ENCODE peak calls at places on chromosomes 12 and 14, in four cellular contexts. M is HepG2, X is WTC11, I is K562. Y is an unnamed sample.

GRCh38 chr12:33116284-33116683 is 219.7 kb upstream of the PKP2 start:
- DNase-seq in M (no peak), X (no peak), I (no peak), Y (no peak)

GRCh38 chr14:102415671-102416070 is 52.9 kb downstream of the TECPR2 start:
- DNase-seq in M (no peak), X (no peak), I (no peak), Y (no peak)

GRCh38 chr14:91929700-91930099 is 17.8 kb downstream of the FBLN5 start:
- DNase-seq in M (no peak), X (no peak), I (no peak), Y (no peak)

GRCh38 chr14:70317969-70318634 is 41.4 kb downstream of the COX16 start:
- DNase-seq in M (peak; percentile 97), X (peak; percentile 49), I (peak; percentile 46), Y (peak; percentile 2)

GRCh38 chr12:91687052-91688017 is 458.3 kb downstream of the BTG1 start:
- DNase-seq in M (no peak), X (no peak), I (no peak), Y (peak; percentile 19)

GRCh38 chr14:68659021-68659931 is 133.6 kb downstream of the ZFP36L1 start:
- DNase-seq in M (no peak), X (no peak), I (no peak), Y (no peak)

GRCh38 chr12:89179245-89179644 is 173.1 kb downstream of the DUSP6 start:
- DNase-seq in M (no peak), X (no peak), I (no peak), Y (no peak)

GRCh38 chr12:79685068-79685467 is 5.7 kb downstream of the PAWR start:
- DNase-seq in M (peak; percentile 26), X (no peak), I (no peak), Y (no peak)

GRCh38 chr14:24430143-24430681 is 458 bp downstream of the KHNYN start:
- DNase-seq in M (peak; percentile 71), X (peak; percentile 70), I (peak; percentile 74), Y (no peak)

GRCh38 chr12:75477137-75477536 is 3.4 kb upstream of the GLIPR1 start:
- DNase-seq in M (no peak), X (no peak), I (no peak), Y (no peak)

GRCh38 chr14:58572092-58572853 is 65.5 kb upstream of the DACT1 start:
- DNase-seq in M (peak; percentile 4), X (no peak), I (no peak), Y (no peak)

GRCh38 chr14:30657606-30658163 is 35.6 kb downstream of the SCFD1 start:
- DNase-seq in M (peak; percentile 39), X (no peak), I (no peak), Y (no peak)

GRCh38 chr14:101654051-101654450 is 92.8 kb downstream of the DIO3 start:
- DNase-seq in M (no peak), X (no peak), I (no peak), Y (no peak)

GRCh38 chr12:56358836-56359532 is 923 bp downstream of the STAT2 start:
- DNase-seq in M (no peak), X (no peak), I (peak; percentile 26), Y (no peak)

DNA sequence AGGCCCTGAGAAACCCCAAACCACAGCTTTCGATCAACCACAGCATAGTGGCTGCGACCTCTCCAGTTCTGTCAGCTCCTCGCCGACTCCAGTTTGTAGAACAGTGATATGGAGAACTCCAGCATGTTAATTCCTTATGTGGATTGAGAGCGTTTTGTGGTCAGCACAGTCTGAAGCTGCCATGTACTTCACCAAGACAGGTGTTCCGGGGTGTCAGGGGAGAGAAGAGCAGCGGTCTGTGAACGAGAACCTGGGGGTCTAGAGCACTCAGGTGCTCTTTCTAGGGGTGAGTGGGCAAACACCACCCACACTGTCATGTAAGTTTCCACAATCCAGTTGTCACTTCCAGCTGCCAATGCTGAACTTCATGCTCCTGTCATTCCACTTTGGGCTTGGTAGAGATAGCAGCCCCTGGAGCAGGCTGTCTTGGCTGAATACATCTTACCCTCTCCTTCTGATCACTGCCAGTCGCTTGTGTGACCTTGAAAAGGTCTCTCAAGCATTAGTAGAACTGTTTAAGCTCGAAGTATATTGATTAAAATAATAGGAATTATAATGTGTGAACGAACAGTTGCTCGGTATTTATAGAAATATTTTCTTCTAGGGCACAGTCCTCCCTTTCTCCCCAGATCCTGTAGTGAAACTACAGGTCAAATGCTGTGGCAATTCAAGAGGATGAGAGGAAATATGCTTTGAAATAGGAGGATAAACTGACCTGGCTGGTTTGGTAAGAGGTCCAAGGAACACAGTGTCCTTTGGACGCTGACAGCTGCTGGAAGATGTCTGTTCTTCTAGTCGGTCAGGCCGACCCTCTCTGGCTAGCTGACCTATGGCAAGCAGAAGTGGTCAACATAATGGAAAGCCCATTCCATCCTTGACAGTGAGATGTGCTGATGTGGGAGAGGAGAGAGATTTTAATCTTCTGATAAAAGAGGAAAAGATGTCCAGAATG is 15.8 kb upstream of the MAX start:
- DNase-seq in M (no peak), X (no peak), I (no peak), Y (no peak)
- TF ChIP-seq NR2C2 in M (no peak), X (no peak), I (no peak), Y (no peak)

DNA sequence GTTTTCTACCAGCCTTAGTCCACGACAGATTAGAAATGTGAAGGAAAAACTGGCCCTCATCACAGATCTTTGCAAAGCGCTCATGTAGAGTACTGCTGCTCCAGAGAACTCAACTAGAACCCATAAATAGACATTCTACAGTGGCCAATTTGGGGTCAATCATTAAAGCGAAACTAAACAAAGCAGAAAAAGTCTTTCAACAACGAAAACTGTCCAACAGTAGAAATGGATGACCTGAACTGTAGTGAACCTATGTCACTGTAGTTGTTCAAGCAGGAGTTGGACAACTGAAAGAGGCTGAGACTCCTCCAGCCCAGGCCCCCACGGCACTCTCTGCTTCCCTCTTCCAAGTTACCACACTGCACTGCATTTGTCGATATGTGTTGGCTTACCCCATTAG is 472.6 kb downstream of the BCAT1 start:
- DNase-seq in M (no peak), X (no peak), I (no peak), Y (no peak)
- TF ChIP-seq NR2C2 in M (no peak), X (no peak), I (no peak), Y (no peak)

DNA sequence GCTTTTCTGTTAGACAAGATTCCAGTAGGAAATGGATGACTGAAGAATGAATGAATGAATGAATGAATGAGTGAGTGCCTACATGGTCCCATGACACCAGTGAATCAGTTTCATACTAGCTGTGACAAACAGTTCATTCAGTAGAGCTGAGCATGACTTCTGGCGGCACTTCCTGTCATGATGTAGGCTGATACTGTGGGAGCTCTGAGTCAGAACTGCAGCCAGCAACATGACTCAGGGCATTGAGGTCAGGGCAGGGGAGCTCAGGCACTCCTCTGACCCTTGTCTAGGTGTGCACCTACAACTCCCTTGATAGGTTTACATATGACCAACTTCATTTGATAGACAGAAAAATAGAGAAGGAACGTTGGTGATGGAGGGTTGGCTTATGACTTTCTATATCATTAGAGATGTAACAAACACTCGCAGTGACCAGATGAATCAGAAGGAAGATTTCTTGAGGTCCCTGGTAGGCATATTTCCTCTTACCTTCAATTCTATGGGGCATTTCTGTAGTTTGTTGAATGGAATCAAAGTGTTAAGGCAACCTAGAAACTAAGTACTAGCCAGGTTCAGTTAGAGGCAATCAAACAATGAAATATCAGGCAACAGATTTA is 139.3 kb upstream of the ARHGAP5 start:
- DNase-seq in M (peak; percentile 98), X (no peak), I (peak; percentile 79), Y (peak; percentile 55)
- TF ChIP-seq NR2C2 in M (no peak), X (no peak), I (no peak), Y (no peak)

GRCh38 chr12:93978553-93978952 is 169.8 kb upstream of the PLXNC1 start:
- DNase-seq in M (no peak), X (no peak), I (peak; percentile 17), Y (no peak)

GRCh38 chr12:93982847-93983315 is 165.5 kb upstream of the PLXNC1 start:
- DNase-seq in M (no peak), X (no peak), I (peak; percentile 13), Y (no peak)

GRCh38 chr12:93984005-93984404 is 164.4 kb upstream of the PLXNC1 start:
- DNase-seq in M (no peak), X (no peak), I (no peak), Y (no peak)

GRCh38 chr12:93976024-93976423 is 172.4 kb upstream of the PLXNC1 start:
- DNase-seq in M (no peak), X (no peak), I (no peak), Y (no peak)

GRCh38 chr12:93979189-93979588 is 169.2 kb upstream of the PLXNC1 start:
- DNase-seq in M (no peak), X (no peak), I (peak; percentile 50), Y (peak; percentile 8)
- TF ChIP-seq NR2C2 in M (no peak), X (no peak), I (no peak), Y (no peak)

DNA sequence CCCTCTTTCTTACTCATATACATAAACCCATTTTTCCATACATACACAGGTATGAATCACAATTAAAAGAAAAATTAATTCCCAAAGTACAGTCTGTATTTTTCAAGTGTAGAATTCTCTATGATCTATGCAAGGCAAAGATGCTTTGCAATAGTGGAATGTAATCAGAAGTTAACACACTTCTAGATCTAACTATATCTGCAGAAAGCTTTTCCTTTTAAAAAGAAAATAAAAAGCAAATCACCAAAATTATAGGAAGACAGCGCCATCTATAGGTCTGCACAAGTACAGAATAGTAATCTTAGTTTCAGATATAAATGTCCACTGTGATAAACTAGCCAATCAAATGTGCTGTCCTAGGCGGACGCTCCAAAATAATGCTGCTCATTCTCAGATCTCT is 22.0 kb downstream of the SLC25A21 start:
- DNase-seq in M (peak; percentile 63), X (no peak), I (peak; percentile 47), Y (no peak)
- TF ChIP-seq NR2C2 in M (no peak), X (no peak), I (no peak), Y (no peak)

GRCh38 chr14:104895786-104896642 is 28.7 kb upstream of the PLD4 start:
- DNase-seq in M (no peak), X (no peak), I (no peak), Y (no peak)
- TF ChIP-seq NR2C2 in M (no peak), X (no peak), I (no peak), Y (no peak)

GRCh38 chr12:112848972-112849371 is 57.4 kb downstream of the RPH3A start:
- DNase-seq in M (no peak), X (no peak), I (no peak), Y (no peak)
- TF ChIP-seq NR2C2 in M (no peak), X (no peak), I (no peak), Y (no peak)